ENCODE peak calls at places on chromosomes 12 and 14, in eight cellular contexts. K is IMR-90; U is pancreas; G is body of pancreas; X is AG09309; P is AG04450; D is CD8-positive, alpha-beta T cell; S is OCI-LY7. E is an unnamed sample.

GRCh38 chr12:58310828-58311273 is 369.5 kb downstream of the ATP23 start:
- DNase-seq in K (peak), U (no peak), G (no peak), X (peak), P (peak), D (no peak), S (no peak), E (peak)

GRCh38 chr14:36279306-36280244 is 40.9 kb downstream of the MBIP start:
- DNase-seq in K (no peak), U (no peak), G (no peak), X (no peak), P (no peak), D (no peak), S (no peak), E (no peak)

GRCh38 chr12:51528852-51529545 is 62.0 kb upstream of the SCN8A start:
- DNase-seq in K (no peak), U (no peak), G (no peak), X (no peak), P (no peak), D (no peak), S (no peak), E (no peak)

GRCh38 chr12:13071305-13072280 is 27.4 kb downstream of the FAM234B start:
- DNase-seq in K (no peak), U (no peak), G (no peak), X (no peak), P (no peak), D (no peak), S (no peak), E (no peak)

GRCh38 chr12:46627686-46628085 is 198.1 kb downstream of the SLC38A4 start:
- DNase-seq in K (peak), U (no peak), G (no peak), X (no peak), P (no peak), D (no peak), S (no peak), E (peak)

GRCh38 chr14:93969082-93969828 is 7.1 kb downstream of the ASB2 start:
- DNase-seq in K (no peak), U (no peak), G (no peak), X (no peak), P (no peak), D (no peak), S (peak), E (no peak)

GRCh38 chr12:99609455-99610181 is 37.9 kb upstream of the GARIN6 start:
- DNase-seq in K (no peak), U (no peak), G (no peak), X (no peak), P (no peak), D (no peak), S (no peak), E (no peak)

GRCh38 chr12:13175499-13175898 is 21.0 kb upstream of the EMP1 start:
- DNase-seq in K (no peak), U (no peak), G (no peak), X (no peak), P (no peak), D (no peak), S (no peak), E (peak)

GRCh38 chr14:21915814-21916213 is 242.2 kb upstream of the OR4E1 start:
- DNase-seq in K (no peak), U (no peak), G (peak), X (no peak), P (no peak), D (no peak), S (no peak), E (peak)
- H3K4me3 ChIP-seq in K (no peak), U (no peak), G (no peak), X (no peak), P (no peak), D (no peak), S (no peak), E (no peak)

DNA sequence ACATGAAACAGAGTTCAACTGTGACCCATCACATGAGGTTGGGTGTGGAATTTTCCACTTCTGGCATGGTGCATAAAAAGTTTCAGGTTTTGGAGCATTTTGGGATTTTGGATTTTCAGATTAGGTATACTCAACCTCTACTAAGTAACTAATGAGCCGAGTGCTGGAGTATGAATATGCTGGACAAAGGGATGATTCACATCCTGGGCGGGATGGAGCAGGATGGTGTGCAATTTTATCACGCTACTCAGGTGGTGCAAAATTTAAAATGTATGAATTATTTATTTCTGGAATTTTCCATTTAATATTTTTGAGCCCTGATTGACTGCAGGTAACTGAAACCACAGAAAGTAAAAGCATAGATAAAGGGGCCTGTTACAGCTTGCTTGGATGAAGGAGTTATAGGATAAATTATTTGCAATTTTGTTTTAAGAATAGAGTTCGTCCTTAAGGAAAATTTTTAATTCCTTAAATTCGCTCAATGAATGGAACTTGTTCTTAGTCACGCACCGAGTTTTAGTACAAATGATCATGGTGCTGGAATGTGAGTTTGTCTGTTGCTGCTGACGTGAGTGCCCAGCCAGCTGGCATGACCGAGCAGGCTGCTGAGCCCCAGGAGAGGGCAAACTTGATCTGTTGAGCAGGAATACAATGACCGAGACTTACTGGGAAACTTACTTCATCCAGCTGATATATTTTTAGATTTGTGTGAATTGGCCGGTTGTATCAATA is 176.3 kb downstream of the ESR2 start:
- DNase-seq in K (peak), U (peak), G (peak), X (peak), P (no peak), D (no peak), S (no peak), E (peak)
- TF ChIP-seq CTCF in K (no peak), U (no peak), G (no peak), X (peak), P (no peak), D (no peak), S (no peak), E (no peak)

GRCh38 chr12:14602128-14602527 is 34.4 kb upstream of the PLBD1 start:
- DNase-seq in K (no peak), U (no peak), G (no peak), X (no peak), P (no peak), D (no peak), S (no peak), E (no peak)

GRCh38 chr12:14607561-14607960 is 39.9 kb upstream of the PLBD1 start:
- DNase-seq in K (no peak), U (no peak), G (no peak), X (no peak), P (no peak), D (no peak), S (no peak), E (no peak)

GRCh38 chr12:14601692-14602091 is 34.0 kb upstream of the PLBD1 start:
- DNase-seq in K (no peak), U (no peak), G (no peak), X (no peak), P (no peak), D (no peak), S (no peak), E (no peak)

GRCh38 chr12:14605401-14605989 is 37.8 kb upstream of the PLBD1 start:
- DNase-seq in K (no peak), U (no peak), G (no peak), X (no peak), P (no peak), D (no peak), S (peak), E (no peak)
- H3K4me3 ChIP-seq in K (no peak), U (no peak), G (no peak), X (no peak), P (no peak), D (no peak), S (no peak), E (no peak)

DNA sequence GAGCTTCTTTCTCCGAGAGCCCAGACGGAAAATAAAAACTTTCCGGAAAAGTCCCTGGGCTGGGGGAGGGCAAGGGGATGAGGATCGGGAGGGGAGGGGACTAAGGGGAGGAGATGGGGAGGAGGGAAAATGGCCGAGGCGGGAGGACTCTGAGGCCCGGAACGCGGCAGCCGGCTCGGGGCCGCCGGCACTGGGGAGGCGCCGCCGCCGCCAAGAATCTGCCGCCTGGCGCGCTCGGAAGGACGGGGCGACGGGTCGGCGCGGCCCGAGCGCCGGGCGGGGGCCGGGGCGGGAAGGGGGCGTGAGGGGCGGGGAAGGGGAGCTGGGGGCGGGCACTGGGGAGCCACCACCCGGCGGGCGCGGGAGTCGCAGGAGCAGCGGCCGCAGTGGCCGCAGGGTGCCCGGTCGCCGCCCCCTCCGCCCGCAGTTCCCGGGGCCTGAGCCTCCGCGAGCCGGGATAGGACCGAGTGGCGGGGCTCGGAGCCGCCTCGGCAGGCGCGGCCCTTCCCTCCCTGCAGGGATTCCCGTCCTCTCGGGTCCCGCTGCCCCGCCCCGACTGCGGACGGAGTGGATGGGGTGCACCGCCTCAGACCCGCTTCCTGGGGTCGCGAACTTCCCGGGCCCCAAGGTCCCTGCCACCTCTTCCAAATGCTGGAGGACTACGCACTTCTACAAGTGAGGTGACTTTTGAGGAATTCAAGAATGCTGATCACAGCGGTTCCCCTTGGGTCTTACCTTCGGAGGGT is at the start of gene PRKD1:
- DNase-seq in K (peak), U (peak), G (peak), X (no peak), P (no peak), D (no peak), S (no peak), E (peak)
- TF ChIP-seq CTCF in K (peak), U (no peak), G (peak), X (no peak), P (no peak), D (no peak), S (no peak), E (no peak)

DNA sequence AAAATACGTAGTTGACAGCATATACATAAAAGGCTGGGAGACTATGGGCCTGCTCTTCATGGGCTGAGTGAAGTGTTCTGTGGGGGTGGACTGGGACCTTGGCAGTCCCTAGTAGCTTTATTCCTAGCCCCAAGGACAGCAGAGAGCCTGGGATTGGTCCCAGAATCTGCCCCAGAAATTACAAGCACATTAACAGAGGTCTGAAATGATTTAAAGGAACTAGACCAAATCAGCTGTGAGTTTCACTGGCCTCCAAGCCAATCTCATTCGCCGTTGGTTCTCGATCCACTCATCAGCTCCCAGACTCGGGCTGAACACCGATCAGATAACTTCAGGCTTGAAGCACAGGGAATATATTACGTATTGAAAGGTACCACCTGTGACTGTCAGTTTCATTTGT is 77.0 kb upstream of the PSMC1 start:
- DNase-seq in K (no peak), U (no peak), G (no peak), X (no peak), P (no peak), D (no peak), S (no peak), E (no peak)
- H3K4me3 ChIP-seq in K (no peak), U (no peak), G (no peak), X (no peak), P (no peak), D (no peak), S (no peak), E (no peak)

E was measured in cardiac fibroblast.